ENCODE peak calls at places on chromosome 11, in seven cellular contexts. H is HCT116; V is Right ventricle myocardium inferior; J is left cardiac atrium; G is GM12878; L is omental fat pad; Y is activated T-cell treated with anti-CD3 and anti-CD28 coated beads, Interleukin-2, amount 50 U/mL, for 4 hours. X is an unnamed sample.

GRCh38 chr11:126354631-126355323 is 709 bp upstream of the ST3GAL4 start:
- ATAC-seq in L (no peak), J (no peak), V (no peak), G (peak), H (peak), Y (peak), X (peak)

GRCh38 chr11:132427611-132428010 is 1057.2 kb downstream of the NTM start:
- ATAC-seq in Y (no peak), G (no peak), V (no peak), L (no peak), J (peak), H (no peak), X (no peak)

GRCh38 chr11:35324981-35325380 is 94.4 kb downstream of the SLC1A2 start:
- ATAC-seq in J (no peak), L (no peak), V (no peak), G (no peak), H (no peak), Y (no peak), X (peak)

GRCh38 chr11:20360650-20361049 is 2.9 kb upstream of the HTATIP2 start:
- ATAC-seq in V (no peak), H (no peak), Y (peak), J (no peak), G (peak), L (no peak), X (no peak)

GRCh38 chr11:78535027-78535426 is 39.6 kb downstream of the NARS2 start:
- ATAC-seq in L (no peak), J (no peak), Y (no peak), G (peak), H (no peak), V (no peak), X (no peak)

GRCh38 chr11:19320764-19321163 is 80.0 kb upstream of the E2F8 start:
- ATAC-seq in G (peak), L (peak), Y (no peak), J (peak), V (peak), H (no peak), X (no peak)

GRCh38 chr11:81246937-81247336 is 1486.7 kb downstream of the FAM181B start:
- ATAC-seq in G (no peak), Y (no peak), L (no peak), J (no peak), V (no peak), H (no peak), X (no peak)

GRCh38 chr11:2094354-2095197 is 44.6 kb downstream of the IGF2 start:
- ATAC-seq in L (no peak), V (no peak), G (no peak), Y (no peak), J (no peak), H (no peak), X (no peak)

GRCh38 chr11:34044664-34045485 is 6.7 kb upstream of the CAPRIN1 start:
- ATAC-seq in J (peak), L (peak), V (no peak), H (peak), G (peak), Y (peak), X (no peak)

GRCh38 chr11:94513091-94513490 is 830 bp downstream of the C11orf97 start:
- ATAC-seq in Y (peak), G (peak), L (no peak), V (no peak), H (no peak), J (no peak), X (peak)

GRCh38 chr11:108870373-108871020 is 205.6 kb downstream of the DDX10 start:
- ATAC-seq in H (no peak), G (no peak), Y (no peak), V (no peak), L (no peak), J (peak), X (peak)

GRCh38 chr11:46745995-46746394 is 27.0 kb downstream of the F2 start:
- ATAC-seq in V (no peak), G (no peak), L (no peak), J (no peak), H (no peak), Y (no peak), X (no peak)

GRCh38 chr11:18540207-18541009 is 13.7 kb upstream of the TSG101 start:
- ATAC-seq in J (no peak), V (no peak), L (no peak), H (peak), Y (peak), G (peak), X (peak)

GRCh38 chr11:65418431-65418680 is 4.2 kb upstream of the NEAT1 start:
- ATAC-seq in H (no peak), G (peak), V (no peak), J (no peak), Y (no peak), L (no peak), X (no peak)

GRCh38 chr11:7655253-7656217 is 17.8 kb downstream of the CYB5R2 start:
- ATAC-seq in Y (no peak), J (peak), L (no peak), G (no peak), V (peak), H (no peak), X (no peak)

GRCh38 chr11:134469627-134470026 is 57.6 kb upstream of the B3GAT1 start:
- ATAC-seq in G (no peak), Y (no peak), H (peak), L (no peak), V (no peak), J (no peak), X (no peak)

GRCh38 chr11:35151241-35151640 is 12.3 kb downstream of the CD44 start:
- ATAC-seq in L (no peak), J (peak), H (no peak), V (no peak), G (no peak), Y (no peak), X (peak)

GRCh38 chr11:19311306-19312030 is 70.7 kb upstream of the E2F8 start:
- ATAC-seq in Y (peak), J (peak), L (peak), H (peak), G (peak), V (peak), X (peak)

GRCh38 chr11:75159081-75159953 is 8.4 kb downstream of the SLCO2B1 start:
- ATAC-seq in L (no peak), J (no peak), Y (no peak), H (no peak), V (no peak), G (no peak), X (no peak)

GRCh38 chr11:14455648-14456430 is 43.8 kb downstream of the COPB1 start:
- ATAC-seq in L (no peak), J (peak), G (no peak), V (no peak), H (no peak), Y (no peak), X (peak)

GRCh38 chr11:27281740-27282139 is 81.3 kb downstream of the CCDC34 start:
- ATAC-seq in V (no peak), L (no peak), Y (no peak), J (no peak), H (no peak), G (peak), X (no peak)

GRCh38 chr11:32658639-32659406 is 75.2 kb downstream of the EIF3M start:
- ATAC-seq in J (no peak), Y (peak), G (no peak), H (no peak), V (no peak), L (no peak), X (peak)

GRCh38 chr11:10650166-10650565 is 43.4 kb downstream of the IRAG1 start:
- ATAC-seq in J (no peak), Y (no peak), V (no peak), L (no peak), G (no peak), H (no peak), X (no peak)

GRCh38 chr11:13378316-13378715 is 84.7 kb downstream of the BTBD10 start:
- ATAC-seq in J (no peak), G (no peak), L (no peak), Y (no peak), V (no peak), H (no peak), X (no peak)

GRCh38 chr11:134614141-134614540 is 202.1 kb upstream of the B3GAT1 start:
- ATAC-seq in G (no peak), J (no peak), V (no peak), H (no peak), L (no peak), Y (no peak), X (no peak)

GRCh38 chr11:65516135-65516968 is 8.5 kb upstream of the SCYL1 start:
- ATAC-seq in G (peak), V (peak), L (no peak), Y (peak), J (no peak), H (peak), X (peak)

GRCh38 chr11:61356701-61357100 is 5.0 kb downstream of the CYB561A3 start:
- ATAC-seq in Y (no peak), L (no peak), V (no peak), H (no peak), G (peak), J (no peak), X (no peak)

GRCh38 chr11:86302092-86302793 is at the start of gene HIKESHI:
- ATAC-seq in J (peak), G (peak), H (peak), Y (peak), L (peak), V (peak), X (peak)

GRCh38 chr11:77151804-77152513 is 23.9 kb downstream of the MYO7A start:
- ATAC-seq in G (peak), H (no peak), J (no peak), Y (peak), V (no peak), L (no peak), X (no peak)

GRCh38 chr11:23632293-23632692 is 772.0 kb upstream of the CCDC179 start:
- ATAC-seq in Y (no peak), L (no peak), J (no peak), H (no peak), V (no peak), G (no peak), X (no peak)

GRCh38 chr11:34155759-34156062 is 50.3 kb downstream of the NAT10 start:
- ATAC-seq in G (no peak), Y (peak), L (no peak), J (no peak), V (no peak), H (peak), X (no peak)

GRCh38 chr11:45371251-45371749 is 85.2 kb upstream of the SYT13 start:
- ATAC-seq in H (peak), L (peak), V (no peak), G (peak), Y (peak), J (peak), X (peak)

GRCh38 chr11:75777461-75778110 is 9.0 kb downstream of the DGAT2 start:
- ATAC-seq in L (no peak), Y (peak), H (no peak), V (no peak), G (no peak), J (peak), X (no peak)

GRCh38 chr11:76824083-76824939 is 36.4 kb upstream of the ACER3 start:
- ATAC-seq in V (peak), L (peak), Y (no peak), H (peak), J (peak), G (no peak), X (no peak)

GRCh38 chr11:93622043-93622442 is 39.4 kb upstream of the CEP295 start:
- ATAC-seq in L (no peak), J (no peak), V (no peak), Y (no peak), G (peak), H (no peak), X (no peak)

GRCh38 chr11:78731008-78731407 is 156.3 kb upstream of the NARS2 start:
- ATAC-seq in H (no peak), G (no peak), Y (no peak), J (no peak), L (no peak), V (no peak), X (no peak)

X was measured in SK-N-SH treated with all-trans-retinoic acid at 6 μM for 48 hours.